ENCODE peak calls at places on chromosome 1, in six cellular contexts. H is H9, X is trophoblast cell, K is mesenchymal stem cell, O is IMR-90, A is mesendoderm. W is an unnamed sample.

GRCh38 chr1:11358991-11359390 is 86.0 kb downstream of the UBIAD1 start:
- DNase-seq in H (no peak), K (no peak), A (no peak), X (no peak), O (no peak), W (no peak)

GRCh38 chr1:16111771-16112557 is 38.5 kb upstream of the FAM131C start:
- DNase-seq in A (no peak), H (peak; percentile 24), K (peak; percentile 88), O (peak; percentile 87), X (no peak), W (no peak)

GRCh38 chr1:207651583-207651982 is 6.7 kb downstream of the CR1L start:
- DNase-seq in K (no peak), A (no peak), H (no peak), O (no peak), X (no peak), W (no peak)

GRCh38 chr1:53693773-53694717 is 44.9 kb downstream of the GLIS1 start:
- DNase-seq in O (peak; percentile 44), X (no peak), H (no peak), A (peak; percentile 51), K (peak; percentile 26), W (no peak)

GRCh38 chr1:51192213-51192843 is 43.7 kb upstream of the RNF11 start:
- DNase-seq in X (peak; percentile 66), H (peak; percentile 56), O (peak; percentile 80), K (peak; percentile 76), A (peak; percentile 82), W (peak; percentile 67)

GRCh38 chr1:245797592-245798366 is 643.0 kb downstream of the KIF26B start:
- DNase-seq in H (peak; percentile 49), A (peak; percentile 69), X (peak; percentile 79), O (no peak), K (no peak), W (peak; percentile 15)

GRCh38 chr1:42971848-42972291 is 13.2 kb upstream of the SLC2A1 start:
- DNase-seq in A (no peak), O (peak; percentile 94), K (peak; percentile 76), H (no peak), X (peak; percentile 40), W (no peak)

GRCh38 chr1:61888808-61889207 is 146.5 kb downstream of the PATJ start:
- DNase-seq in O (no peak), K (no peak), H (no peak), A (no peak), X (no peak), W (no peak)

GRCh38 chr1:156103521-156103947 is 11.0 kb upstream of the LMNA start:
- DNase-seq in A (no peak), X (no peak), O (peak; percentile 49), K (peak; percentile 68), H (no peak), W (no peak)

GRCh38 chr1:212689196-212689710 is 10.4 kb downstream of the BATF3 start:
- DNase-seq in K (no peak), O (no peak), X (no peak), A (no peak), H (no peak), W (no peak)

GRCh38 chr1:37549341-37549740 is 4.8 kb downstream of the SNIP1 start:
- DNase-seq in O (peak; percentile 44), A (no peak), X (no peak), K (no peak), H (no peak), W (no peak)

DNA sequence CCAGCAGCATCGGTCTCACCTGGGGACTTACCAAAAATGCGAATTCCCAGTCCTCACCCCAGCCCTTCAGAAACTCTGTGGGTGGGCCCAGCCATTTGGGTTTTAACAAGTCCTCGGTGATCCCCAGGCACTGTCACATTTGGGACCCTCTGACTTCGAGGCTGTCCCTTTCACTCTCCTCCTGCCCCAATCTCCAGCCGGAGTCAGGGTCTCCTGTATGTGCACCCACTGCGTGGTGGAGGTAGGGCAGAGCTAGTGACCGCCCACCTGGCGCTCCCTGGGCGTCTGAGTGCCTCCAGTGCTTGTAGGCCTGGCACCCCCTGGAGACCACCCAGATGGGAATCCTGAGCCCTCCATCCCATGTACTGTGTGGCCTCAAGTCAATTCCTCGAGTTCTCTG is 31.1 kb downstream of the EPHA8 start:
- DNase-seq in O (no peak), H (no peak), K (no peak), X (no peak), A (no peak), W (no peak)
- H4K8ac ChIP-seq in O (no peak overlapping the region), H (no peak overlapping the region), K (no peak overlapping the region), X (no peak overlapping the region), A (no peak overlapping the region), W (no peak overlapping the region)

GRCh38 chr1:6269997-6270401 is 9.1 kb upstream of the GPR153 start:
- DNase-seq in H (no peak), K (no peak), O (no peak), A (no peak), X (no peak), W (no peak)
- H4K8ac ChIP-seq in H (no peak overlapping the region), K (no peak overlapping the region), O (no peak overlapping the region), A (no peak overlapping the region), X (no peak overlapping the region), W (no peak overlapping the region)

DNA sequence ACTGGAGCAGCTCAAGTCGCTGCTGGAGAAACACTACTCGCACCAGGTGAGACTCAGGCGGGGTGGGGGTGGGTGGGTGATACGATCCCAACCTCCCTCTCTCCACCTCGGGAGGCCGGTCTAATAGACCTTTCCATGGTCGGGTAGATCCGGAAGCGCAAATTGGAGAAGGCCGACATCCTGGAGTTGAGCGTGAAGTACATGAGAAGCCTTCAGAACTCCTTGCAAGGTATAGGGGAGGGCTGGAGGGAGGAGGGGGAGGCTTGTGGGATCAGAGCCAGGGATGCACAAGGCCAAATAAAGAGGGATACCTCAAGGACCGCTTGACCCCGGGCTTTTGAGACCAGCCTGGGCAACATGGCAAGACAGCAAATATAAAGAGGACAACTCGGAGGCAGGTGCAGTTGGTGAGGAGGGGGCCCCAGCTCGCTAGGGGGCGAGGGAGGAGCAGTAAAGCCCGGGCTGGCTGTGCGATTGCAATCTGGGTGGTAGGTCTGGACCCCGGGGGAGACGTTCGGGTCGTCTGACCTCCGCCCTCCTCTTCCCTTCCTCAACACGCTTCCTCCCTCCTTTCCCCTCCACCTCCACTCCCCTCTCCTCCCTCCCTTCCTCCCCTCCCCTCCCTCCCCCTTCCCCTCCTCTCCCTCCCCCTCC is 549 bp downstream of the HES3 start:
- DNase-seq in X (no peak), K (no peak), O (no peak), H (peak; percentile 55), A (no peak), W (no peak)
- H4K8ac ChIP-seq in X (no peak overlapping the region), K (no peak overlapping the region), O (no peak overlapping the region), H (no peak overlapping the region), A (no peak overlapping the region), W (no peak overlapping the region)

GRCh38 chr1:9174243-9174642 is 45.3 kb upstream of the GPR157 start:
- DNase-seq in H (no peak), O (no peak), A (no peak), K (no peak), X (no peak), W (no peak)
- H4K8ac ChIP-seq in H (no peak overlapping the region), O (no peak overlapping the region), A (no peak overlapping the region), K (no peak overlapping the region), X (no peak overlapping the region), W (no peak overlapping the region)

DNA sequence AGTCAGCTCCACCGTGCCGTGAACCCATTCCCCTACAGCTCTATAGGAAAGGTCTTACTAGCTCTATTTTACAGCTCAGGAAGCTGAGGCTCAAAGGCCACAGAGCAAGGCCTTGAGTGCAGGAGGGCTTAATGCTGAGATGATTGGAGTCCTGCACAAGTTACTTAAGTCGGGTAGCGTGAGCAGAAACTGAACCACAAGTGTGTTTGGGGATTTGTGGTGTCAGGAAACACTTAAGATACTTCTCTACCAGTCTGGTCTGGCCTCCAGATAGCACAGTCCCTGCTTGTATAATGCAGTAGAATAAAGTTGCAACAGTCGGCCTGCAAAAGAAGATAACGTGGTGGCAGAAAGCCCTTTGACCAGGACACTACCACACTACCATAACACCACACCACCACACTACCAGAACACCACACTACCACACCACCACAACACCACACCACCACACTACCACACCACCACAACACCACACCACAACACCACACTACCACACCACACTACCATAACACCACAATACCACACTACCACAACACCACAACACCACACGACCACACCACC is 118.1 kb downstream of the SPSB1 start:
- DNase-seq in H (no peak), O (peak; percentile 26), A (peak; percentile 69), X (no peak), K (peak; percentile 100), W (no peak)
- H4K8ac ChIP-seq in H (peak overlapping the region; percentile 35), O (peak overlapping the region; percentile 84), A (no peak overlapping the region), X (no peak overlapping the region), K (peak overlapping the region; percentile 86), W (peak overlapping the region; percentile 88)

GRCh38 chr1:30686236-30686635 is 37.1 kb downstream of the MATN1 start:
- DNase-seq in H (no peak), X (no peak), K (no peak), O (no peak), A (no peak), W (no peak)
- H4K8ac ChIP-seq in H (no peak overlapping the region), X (no peak overlapping the region), K (no peak overlapping the region), O (no peak overlapping the region), A (no peak overlapping the region), W (no peak overlapping the region)

W was measured in neuronal stem cell.